ENCODE peak calls at places on chromosomes 11 and 22, in seven cellular contexts. M, J, L, F, R, W and K are unnamed samples.

GRCh38 chr11:78030429-78031325 is 7.6 kb upstream of the KCTD14 start:
- DNase-seq in M (peak; percentile 49), J (peak; percentile 78), L (peak; percentile 22), F (peak; percentile 94), R (peak; percentile 55), W (no peak), K (no peak)

GRCh38 chr22:24146190-24146616 is 35.1 kb upstream of the SUSD2 start:
- DNase-seq in M (peak; percentile 67), J (peak; percentile 73), L (peak; percentile 45), F (peak; percentile 83), R (no peak), W (no peak), K (peak; percentile 83)

GRCh38 chr22:24938741-24939341 is 7.7 kb downstream of the LHFPL7 start:
- DNase-seq in M (peak; percentile 72), J (peak; percentile 32), L (peak; percentile 69), F (peak; percentile 42), R (no peak), W (no peak), K (peak; percentile 40)

GRCh38 chr11:130698174-130698573 is 218.1 kb downstream of the SNX19 start:
- DNase-seq in M (no peak), J (no peak), L (no peak), F (no peak), R (no peak), W (no peak), K (no peak)

GRCh38 chr11:8905528-8906165 is 5.3 kb upstream of the AKIP1 start:
- DNase-seq in M (no peak), J (peak; percentile 81), L (peak; percentile 88), F (no peak), R (no peak), W (no peak), K (no peak)

GRCh38 chr11:121213568-121213893 is 79.0 kb upstream of the SC5D start:
- DNase-seq in M (no peak), J (no peak), L (no peak), F (no peak), R (no peak), W (no peak), K (no peak)

GRCh38 chr11:61375709-61376108 is 13.5 kb downstream of the TMEM138 start:
- DNase-seq in M (no peak), J (no peak), L (no peak), F (no peak), R (no peak), W (no peak), K (no peak)

GRCh38 chr22:35661377-35661937 is 13.2 kb downstream of the APOL6 start:
- DNase-seq in M (no peak), J (peak; percentile 11), L (peak; percentile 56), F (no peak), R (no peak), W (no peak), K (no peak)

GRCh38 chr11:104594228-104594958 is 303.9 kb downstream of the CASP12 start:
- DNase-seq in M (no peak), J (peak; percentile 49), L (peak; percentile 68), F (no peak), R (no peak), W (no peak), K (no peak)

GRCh38 chr22:31647516-31647915 is 14.5 kb downstream of the PISD start:
- DNase-seq in M (no peak), J (peak; percentile 76), L (peak; percentile 87), F (no peak), R (no peak), W (no peak), K (no peak)

GRCh38 chr11:113907155-113907554 is 2.6 kb downstream of the HTR3B start:
- DNase-seq in M (no peak), J (no peak), L (no peak), F (no peak), R (no peak), W (no peak), K (no peak)

GRCh38 chr11:64207247-64208085 is 945 bp downstream of the FERMT3 start:
- DNase-seq in M (no peak), J (peak; percentile 66), L (no peak), F (peak; percentile 94), R (peak; percentile 69), W (peak; percentile 50), K (no peak)

GRCh38 chr11:127816959-127817358 is 770.4 kb downstream of the ETS1 start:
- DNase-seq in M (no peak), J (no peak), L (no peak), F (no peak), R (no peak), W (no peak), K (no peak)

GRCh38 chr22:35044607-35045390 is 21.2 kb upstream of the ISX start:
- DNase-seq in M (no peak), J (no peak), L (no peak), F (no peak), R (no peak), W (no peak), K (no peak)

GRCh38 chr11:3894128-3894731 is 38.8 kb downstream of the STIM1 start:
- DNase-seq in M (no peak), J (no peak), L (no peak), F (no peak), R (peak; percentile 55), W (no peak), K (no peak)

GRCh38 chr22:47019012-47019790 is 256.8 kb downstream of the TBC1D22A start:
- DNase-seq in M (no peak), J (no peak), L (no peak), F (no peak), R (no peak), W (no peak), K (no peak)

GRCh38 chr11:62726156-62727006 is 876 bp downstream of the HNRNPUL2 start:
- DNase-seq in M (no peak), J (no peak), L (no peak), F (no peak), R (no peak), W (no peak), K (no peak)

GRCh38 chr11:20840341-20840740 is 171.0 kb downstream of the NELL1 start:
- DNase-seq in M (peak; percentile 54), J (no peak), L (no peak), F (peak; percentile 95), R (no peak), W (no peak), K (peak; percentile 40)

GRCh38 chr22:37052386-37053309 is 1.1 kb downstream of the KCTD17 start:
- DNase-seq in M (no peak), J (no peak), L (no peak), F (no peak), R (no peak), W (no peak), K (no peak)

GRCh38 chr11:123547180-123547579 is 107.2 kb downstream of the SCN3B start:
- DNase-seq in M (no peak), J (no peak), L (no peak), F (no peak), R (no peak), W (no peak), K (no peak)

GRCh38 chr11:74134661-74135515 is 35.9 kb downstream of the C2CD3 start:
- DNase-seq in M (no peak), J (peak; percentile 37), L (peak; percentile 92), F (peak; percentile 32), R (no peak), W (no peak), K (peak; percentile 70)

DNA sequence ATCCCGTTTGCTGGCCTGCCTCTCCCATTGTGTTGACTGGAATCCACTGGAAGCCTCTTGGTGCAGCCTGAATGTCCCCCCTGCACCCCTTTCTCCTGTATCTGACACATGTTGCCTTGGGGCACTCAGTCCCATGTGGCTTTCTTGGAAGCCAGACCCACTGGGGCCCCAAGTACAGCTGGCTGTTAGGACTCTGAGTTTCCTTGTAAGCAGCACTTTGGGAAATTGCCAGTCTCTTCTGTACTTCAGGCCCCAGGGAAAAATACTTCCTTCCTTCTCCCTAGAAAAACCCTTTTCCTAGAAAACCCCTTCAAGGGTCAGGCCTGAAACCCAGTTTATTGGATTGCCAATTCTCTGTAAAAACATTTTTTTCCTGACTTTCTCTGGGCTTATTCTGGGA is 360.3 kb downstream of the TENM4 start:
- DNase-seq in M (no peak), J (no peak), L (no peak), F (no peak), R (no peak), W (no peak), K (no peak)
- H3K4me3 ChIP-seq in M (no peak overlapping the region), J (no peak overlapping the region), L (no peak overlapping the region), F (no peak overlapping the region), R (no peak overlapping the region), W (no peak overlapping the region), K (no peak overlapping the region)

GRCh38 chr11:12829536-12830314 is 155.5 kb downstream of the TEAD1 start:
- DNase-seq in M (no peak), J (no peak), L (no peak), F (no peak), R (no peak), W (no peak), K (no peak)

GRCh38 chr11:12827369-12827768 is 153.1 kb downstream of the TEAD1 start:
- DNase-seq in M (no peak), J (no peak), L (no peak), F (no peak), R (no peak), W (no peak), K (no peak)

GRCh38 chr11:12826441-12826840 is 152.2 kb downstream of the TEAD1 start:
- DNase-seq in M (no peak), J (no peak), L (no peak), F (no peak), R (no peak), W (no peak), K (no peak)

GRCh38 chr11:12829131-12829530 is 154.9 kb downstream of the TEAD1 start:
- DNase-seq in M (no peak), J (no peak), L (no peak), F (no peak), R (no peak), W (no peak), K (no peak)

GRCh38 chr11:12827929-12828812 is 153.9 kb downstream of the TEAD1 start:
- DNase-seq in M (peak; percentile 71), J (peak; percentile 86), L (peak; percentile 68), F (peak; percentile 64), R (no peak), W (no peak), K (no peak)
- H3K4me3 ChIP-seq in M (peak overlapping the region; percentile 24), J (peak overlapping the region; percentile 41), L (peak overlapping the region; percentile 54), F (peak overlapping the region; percentile 59), R (peak overlapping the region; percentile 60), W (peak overlapping the region; percentile 56), K (no peak overlapping the region)

DNA sequence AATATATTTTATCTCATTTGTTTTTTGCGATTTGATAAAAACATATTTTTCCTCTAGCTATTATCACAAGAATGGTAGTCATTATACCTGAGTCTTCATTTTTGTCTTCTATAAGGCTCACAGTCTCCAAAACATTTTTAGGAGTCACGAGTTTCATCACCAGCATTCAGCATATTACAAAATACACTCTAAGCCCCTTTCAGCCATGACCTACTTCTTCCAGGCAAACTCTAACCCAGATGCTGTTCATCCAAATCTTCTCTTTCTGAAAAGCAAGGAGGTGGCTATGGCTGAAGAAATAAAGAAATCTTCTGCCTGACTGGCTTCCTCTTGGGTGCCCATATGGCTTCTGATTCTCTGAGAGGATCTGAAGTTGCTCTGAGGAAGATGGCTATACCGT is 35.7 kb upstream of the USP47 start:
- DNase-seq in M (no peak), J (no peak), L (no peak), F (no peak), R (no peak), W (no peak), K (no peak)
- H3K4me3 ChIP-seq in M (no peak overlapping the region), J (no peak overlapping the region), L (no peak overlapping the region), F (no peak overlapping the region), R (no peak overlapping the region), W (no peak overlapping the region), K (no peak overlapping the region)

DNA sequence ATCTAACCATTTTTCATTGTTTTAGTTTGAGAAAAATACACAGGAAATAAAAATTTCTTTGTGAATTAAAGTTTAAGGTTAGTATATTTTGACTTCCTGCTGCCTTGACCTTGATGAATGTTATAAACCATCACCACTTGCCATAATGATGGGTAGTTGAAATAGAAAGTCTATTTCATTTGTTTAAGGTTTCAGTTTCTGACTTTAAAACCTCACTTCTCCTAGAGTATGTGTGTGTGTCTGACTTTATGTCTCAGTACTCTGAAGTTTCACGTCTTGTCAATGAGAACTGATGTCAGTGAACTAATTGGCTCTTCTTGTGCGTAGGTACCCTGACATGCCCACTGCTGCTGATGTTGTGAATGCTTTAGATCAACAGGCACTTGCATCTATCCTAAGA is 188.2 kb downstream of the METTL15 start:
- DNase-seq in M (no peak), J (no peak), L (no peak), F (no peak), R (no peak), W (no peak), K (no peak)
- H3K4me3 ChIP-seq in M (no peak overlapping the region), J (no peak overlapping the region), L (no peak overlapping the region), F (no peak overlapping the region), R (no peak overlapping the region), W (no peak overlapping the region), K (no peak overlapping the region)